ENCODE peak calls at places on chromosomes 12 and 14, in seven cellular contexts. R, Z, P, A, Q, L and B are unnamed samples. For H3K9me3, the result is how much of the 10 kb centered on the place peaks cover.

GRCh38 chr12:55713721-55714120 is 2.1 kb upstream of the BLOC1S1 start:
- DNase-seq in L (no peak), Q (no peak), A (no peak), Z (no peak), P (no peak), R (no peak), B (no peak)

GRCh38 chr12:106602071-106602470 is 19.3 kb downstream of the RFX4 start:
- DNase-seq in Q (no peak), P (no peak), L (no peak), Z (no peak), A (no peak), R (no peak), B (no peak)

GRCh38 chr12:28535216-28535615 is 345.0 kb downstream of the CCDC91 start:
- DNase-seq in P (no peak), Z (no peak), R (no peak), L (no peak), A (no peak), Q (no peak), B (no peak)

GRCh38 chr12:68521321-68521839 is 89.3 kb upstream of the RAP1B start:
- DNase-seq in Q (no peak), P (no peak), A (no peak), L (no peak), Z (no peak), R (no peak), B (no peak)

GRCh38 chr14:103549361-103550311 is 12.8 kb downstream of the BAG5 start:
- DNase-seq in A (no peak), Q (peak), Z (peak), P (peak), R (no peak), L (peak), B (no peak)

GRCh38 chr14:85195872-85196477 is 334.0 kb upstream of the FLRT2 start:
- DNase-seq in L (no peak), Z (no peak), R (no peak), A (no peak), Q (no peak), P (no peak), B (no peak)

GRCh38 chr14:36857842-36858445 is 196.3 kb downstream of the PAX9 start:
- DNase-seq in Z (no peak), L (no peak), Q (no peak), A (no peak), P (peak), R (no peak), B (no peak)

GRCh38 chr14:50318031-50318626 is 6.0 kb downstream of the DMAC2L start:
- DNase-seq in P (no peak), L (no peak), Q (no peak), A (no peak), R (no peak), Z (no peak), B (no peak)

GRCh38 chr14:105944632-105945610 is 418.5 kb downstream of the TMEM121 start:
- DNase-seq in Q (peak), P (peak), R (peak), L (peak), Z (peak), A (peak), B (peak)

GRCh38 chr12:78156751-78157150 is 326.1 kb downstream of the NAV3 start:
- DNase-seq in A (no peak), Q (no peak), L (no peak), Z (no peak), R (no peak), P (no peak), B (no peak)

GRCh38 chr12:47985596-47986265 is 18.5 kb downstream of the COL2A1 start:
- DNase-seq in Z (peak), Q (no peak), A (no peak), R (no peak), L (no peak), P (peak), B (no peak)

GRCh38 chr14:22405201-22405600 is 183.8 kb downstream of the DAD1 start:
- DNase-seq in Q (no peak), Z (no peak), P (no peak), R (no peak), L (no peak), A (no peak), B (no peak)

GRCh38 chr14:61264699-61265098 is 16.4 kb downstream of the TMEM30B start:
- DNase-seq in Q (no peak), A (no peak), R (no peak), L (no peak), Z (no peak), P (no peak), B (no peak)

GRCh38 chr14:101355284-101355683 is 206.0 kb upstream of the DIO3 start:
- DNase-seq in L (no peak), Z (no peak), R (no peak), A (peak), Q (no peak), P (peak), B (no peak)

GRCh38 chr12:11862794-11863193 is 207.9 kb upstream of the BCL2L14 start:
- DNase-seq in L (peak), A (no peak), Z (no peak), Q (no peak), R (no peak), P (no peak), B (no peak)

GRCh38 chr12:46798056-46798455 is 27.7 kb downstream of the SLC38A4 start:
- DNase-seq in R (no peak), L (no peak), Q (no peak), P (no peak), Z (no peak), A (no peak), B (no peak)

GRCh38 chr14:94031880-94032279 is 5.7 kb downstream of the OTUB2 start:
- DNase-seq in R (no peak), Z (no peak), P (no peak), A (no peak), L (no peak), Q (no peak), B (no peak)

GRCh38 chr12:123085730-123086487 is 65.0 kb downstream of the PITPNM2 start:
- DNase-seq in L (no peak), Z (no peak), P (no peak), A (peak), R (peak), Q (no peak), B (no peak)

DNA sequence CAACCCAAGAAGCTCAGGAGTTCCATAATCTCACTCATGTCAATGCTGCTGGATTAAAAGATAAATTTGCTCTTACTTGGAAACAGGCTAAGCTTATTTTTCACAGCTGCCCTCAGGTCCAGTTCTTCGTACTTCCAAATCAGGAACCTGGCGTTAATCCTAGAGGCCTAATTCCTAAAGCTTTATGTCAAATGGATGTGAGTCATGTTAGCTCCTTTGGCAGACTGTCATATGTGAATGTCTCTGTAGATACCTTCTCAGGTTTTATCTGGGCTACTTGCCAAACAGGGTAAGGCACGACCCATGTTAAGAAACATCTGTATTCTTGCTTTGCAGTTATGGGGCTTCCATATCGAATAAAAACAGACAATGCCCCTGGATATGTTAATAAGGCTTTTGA is 504.6 kb downstream of the ALG10 start:
- DNase-seq in Q (no peak), R (no peak), Z (no peak), A (no peak), P (no peak), L (no peak), B (no peak)
- H3K9me3 ChIP-seq in Q (under half), R (under half), Z (under half), A (under half), P (under half), L (under half), B (under half)

GRCh38 chr14:27715561-27715960 is 1051.0 kb upstream of the FOXG1 start:
- DNase-seq in Q (no peak), L (no peak), R (no peak), Z (no peak), A (no peak), P (no peak), B (no peak)
- H3K9me3 ChIP-seq in Q (under half), L (under half), R (under half), Z (under half), A (under half), P (under half), B (under half)

DNA sequence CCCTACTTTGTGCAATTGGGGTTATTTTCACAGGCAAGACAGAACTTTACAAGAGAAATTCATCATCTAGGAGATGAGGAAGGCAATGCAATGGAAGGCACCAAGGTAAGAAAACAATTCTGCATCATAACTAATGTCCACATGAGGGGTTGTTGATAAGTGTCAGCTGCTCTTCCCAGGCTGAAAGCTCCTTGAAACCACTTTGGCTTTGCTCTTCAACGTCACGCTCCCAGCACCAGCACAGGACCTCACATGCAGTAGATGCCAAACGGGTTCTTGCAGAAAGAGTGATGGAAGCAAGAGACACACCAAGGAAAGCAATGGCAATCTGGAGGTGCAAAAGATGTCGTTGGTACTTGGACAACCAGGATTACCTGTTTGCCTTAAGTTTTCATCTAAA is 485.5 kb downstream of the BCL11B start:
- DNase-seq in Z (no peak), R (no peak), Q (no peak), A (no peak), P (no peak), L (no peak), B (no peak)
- H3K9me3 ChIP-seq in Z (under half), R (under half), Q (under half), A (under half), P (under half), L (under half), B (under half)

GRCh38 chr12:30774599-30774998 is 19.8 kb upstream of the CAPRIN2 start:
- DNase-seq in P (no peak), Q (no peak), R (no peak), A (no peak), Z (no peak), L (no peak), B (no peak)
- H3K9me3 ChIP-seq in P (under half), Q (under half), R (under half), A (under half), Z (under half), L (under half), B (under half)

DNA sequence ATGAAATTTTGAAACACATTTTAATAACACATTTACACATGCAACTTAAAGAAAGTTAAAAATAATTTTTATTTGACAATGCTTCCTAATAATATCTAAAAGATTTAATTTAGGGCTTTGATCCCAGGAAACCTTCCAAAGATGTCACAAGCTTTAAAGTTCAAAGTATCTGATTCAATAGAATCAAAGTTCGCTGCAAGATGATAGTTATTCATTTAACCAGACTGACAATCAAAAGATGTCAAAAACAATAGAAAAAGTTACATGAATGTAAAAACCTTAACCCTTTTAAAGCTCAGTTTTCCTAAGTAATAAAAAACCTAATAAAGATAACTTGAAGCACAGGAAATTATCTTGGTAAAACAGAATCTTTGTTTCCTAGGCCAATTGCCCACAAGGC is 67.7 kb downstream of the SDR9C7 start:
- DNase-seq in L (no peak), Z (no peak), R (no peak), A (no peak), P (no peak), Q (no peak), B (no peak)
- H3K9me3 ChIP-seq in L (under half), Z (under half), R (under half), A (under half), P (under half), Q (under half), B (under half)

DNA sequence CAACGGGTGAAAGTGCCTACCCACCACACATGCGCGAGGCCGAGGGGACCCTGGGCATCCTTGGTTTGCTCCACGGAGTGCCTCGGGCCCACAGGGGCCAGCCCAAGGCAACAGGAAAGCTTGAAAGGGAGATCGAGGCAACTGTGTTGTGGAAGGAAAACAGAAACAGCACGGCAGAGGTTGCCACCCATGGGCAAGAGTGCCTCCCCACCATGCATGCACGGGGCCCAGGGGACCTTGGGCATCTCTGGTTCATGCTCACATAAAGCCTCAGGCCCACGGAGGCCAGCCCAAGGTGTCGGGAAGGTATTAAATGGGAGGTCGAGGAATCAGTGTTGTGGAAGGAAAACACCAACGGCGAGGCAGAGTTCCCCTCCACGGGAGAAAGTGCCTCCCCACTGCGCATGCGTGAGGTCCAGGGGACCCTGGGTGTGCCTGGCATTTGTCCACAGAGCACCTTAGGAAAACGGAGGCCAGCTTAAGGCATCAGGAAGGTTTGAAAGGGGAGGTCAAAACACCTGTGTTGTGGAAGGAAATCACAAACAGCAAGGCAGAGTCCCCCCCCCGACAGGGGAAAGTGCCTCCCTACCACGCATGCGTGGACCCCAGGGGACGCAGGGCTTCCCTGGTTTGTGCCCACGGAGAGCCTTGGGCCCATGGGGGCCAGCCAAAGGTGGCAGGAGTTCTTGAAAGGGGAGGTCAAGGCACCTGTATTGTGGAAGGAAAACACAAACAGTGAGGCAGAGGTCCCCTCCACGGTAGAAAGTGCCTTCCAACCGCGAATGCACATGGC is 367.3 kb downstream of the ALG10 start:
- DNase-seq in P (peak), Z (peak), Q (peak), A (no peak), R (no peak), L (no peak), B (no peak)
- H3K9me3 ChIP-seq in P (under half), Z (under half), Q (under half), A (under half), R (under half), L (under half), B (under half)

DNA sequence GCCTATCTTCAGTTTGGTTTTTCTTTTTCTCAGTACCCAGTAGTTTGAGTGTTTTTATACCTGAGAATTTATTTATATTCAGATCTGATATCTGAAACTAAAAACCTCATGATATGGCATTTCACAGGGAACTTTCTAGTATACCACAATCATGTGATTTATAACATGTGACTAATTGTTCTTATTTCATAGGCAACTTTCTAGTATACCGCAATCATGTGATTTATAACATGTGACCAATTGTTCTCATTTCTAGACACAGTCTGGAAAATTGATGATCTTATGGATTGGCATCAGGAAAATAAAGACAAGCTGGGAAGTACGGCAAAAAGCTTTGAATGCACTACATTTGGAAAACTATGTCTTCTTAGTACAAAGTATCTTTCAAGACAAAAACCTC is 20.6 kb downstream of the ZNF268 start:
- DNase-seq in R (no peak), Z (no peak), L (no peak), P (no peak), Q (no peak), A (no peak), B (no peak)
- H3K9me3 ChIP-seq in R (under half), Z (half or more), L (half or more), P (half or more), Q (half or more), A (under half), B (half or more)

DNA sequence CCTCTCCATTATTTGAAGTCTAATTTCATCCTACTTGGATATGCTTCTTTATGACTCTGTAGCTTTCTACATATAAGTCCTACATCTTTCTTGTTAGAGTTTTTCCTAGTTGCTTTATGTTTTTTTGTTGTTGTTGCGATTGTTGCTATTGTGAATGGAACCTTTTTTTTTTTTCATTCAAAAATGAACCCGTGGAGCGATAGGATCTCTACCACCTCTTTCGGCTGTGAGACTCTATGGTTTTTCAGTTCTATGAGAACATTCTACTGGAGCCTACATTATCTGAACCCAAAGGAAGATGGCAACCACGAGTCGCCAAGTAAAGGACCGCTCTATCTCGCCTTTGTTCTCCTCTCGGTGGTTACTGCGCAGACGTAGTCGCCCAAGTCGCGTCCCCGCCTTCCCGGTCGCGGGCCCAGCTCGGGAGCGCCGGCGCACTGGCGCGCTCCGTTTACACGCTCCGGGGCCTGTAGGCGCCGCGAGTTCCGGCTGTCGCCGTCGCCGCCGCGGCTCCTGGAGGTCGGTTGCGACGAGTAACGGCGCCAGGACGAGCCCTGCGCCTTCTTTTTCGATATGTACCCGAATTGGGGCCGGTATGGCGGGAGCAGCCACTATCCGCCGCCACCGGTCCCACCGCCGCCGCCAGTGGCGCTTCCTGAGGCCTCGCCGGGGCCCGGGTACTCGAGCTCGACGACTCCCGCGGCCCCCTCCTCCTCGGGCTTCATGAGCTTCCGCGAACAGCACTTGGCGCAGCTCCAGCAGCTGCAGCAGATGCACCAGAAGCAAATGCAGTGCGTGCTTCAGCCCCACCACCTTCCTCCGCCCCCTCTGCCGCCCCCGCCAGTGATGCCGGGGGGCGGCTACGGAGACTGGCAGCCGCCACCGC is at the start of gene YLPM1:
- DNase-seq in Z (peak), A (peak), R (peak), P (peak), Q (peak), L (peak), B (peak)
- H3K9me3 ChIP-seq in Z (under half), A (under half), R (under half), P (under half), Q (under half), L (under half), B (under half)

DNA sequence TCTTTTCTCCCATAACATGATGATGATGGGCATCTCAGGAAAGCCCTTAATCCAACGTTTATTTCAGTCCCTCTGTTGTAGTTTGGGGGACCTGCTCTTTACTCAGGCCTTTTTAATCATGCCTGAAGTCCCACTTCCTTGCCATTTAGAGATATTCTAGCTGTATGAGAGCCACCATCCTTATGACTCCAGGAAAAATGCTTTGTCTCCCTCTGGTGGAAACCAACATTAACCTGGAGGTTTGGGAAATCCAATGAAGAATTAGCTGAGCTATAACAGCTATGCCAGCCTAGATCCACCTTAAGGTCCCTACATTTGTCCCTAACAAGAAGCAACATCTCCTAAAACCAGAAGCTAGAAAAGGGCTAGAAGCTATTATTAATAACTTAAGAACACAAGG is 1399.1 kb downstream of the LRFN5 start:
- DNase-seq in Z (no peak), A (no peak), Q (no peak), P (no peak), L (no peak), R (no peak), B (no peak)
- H3K9me3 ChIP-seq in Z (under half), A (under half), Q (under half), P (under half), L (half or more), R (under half), B (under half)